ENCODE peak calls at places on chromosomes 2 and 18, in eight cellular contexts. Q, Z, T, L, J, I, B and K are unnamed samples.
A peak's percentile ranks its signal among the peaks of the same experiment; 100 is the strongest.

GRCh38 chr2:44652701-44653100 is 288.8 kb upstream of the SIX3 start:
- DNase-seq in Q (no peak), J (no peak), L (no peak), Z (no peak), B (no peak), T (no peak), I (no peak), K (no peak)

GRCh38 chr2:74201596-74201995 is 3.2 kb downstream of the MTHFD2 start:
- DNase-seq in Q (no peak), I (no peak), T (no peak), Z (no peak), L (no peak), J (no peak), B (no peak), K (no peak)

GRCh38 chr2:19435815-19436214 is 77.4 kb upstream of the OSR1 start:
- DNase-seq in J (no peak), T (no peak), Z (no peak), Q (no peak), L (no peak), B (no peak), I (no peak), K (no peak)

GRCh38 chr2:98348066-98348561 is 1.9 kb downstream of the CNGA3 start:
- DNase-seq in T (no peak), B (no peak), J (no peak), Z (no peak), Q (no peak), I (no peak), L (peak; percentile 17), K (no peak)

GRCh38 chr2:235146206-235146605 is 194.4 kb downstream of the SH3BP4 start:
- DNase-seq in L (no peak), Z (no peak), T (no peak), B (no peak), Q (no peak), I (no peak), J (no peak), K (no peak)

GRCh38 chr2:225920621-225921020 is 521.1 kb downstream of the NYAP2 start:
- DNase-seq in L (no peak), T (no peak), J (no peak), Z (no peak), Q (no peak), B (no peak), I (no peak), K (no peak)

GRCh38 chr18:34522627-34523026 is 187.5 kb upstream of the DTNA start:
- DNase-seq in Q (no peak), I (no peak), Z (no peak), B (no peak), T (no peak), J (no peak), L (peak; percentile 37), K (no peak)

GRCh38 chr2:75622500-75622899 is 24.1 kb upstream of the MRPL19 start:
- DNase-seq in L (no peak), I (no peak), T (no peak), Q (no peak), B (no peak), J (no peak), Z (no peak), K (no peak)

GRCh38 chr2:157788201-157788600 is 87.9 kb downstream of the ACVR1 start:
- DNase-seq in T (no peak), Q (no peak), Z (no peak), L (no peak), I (no peak), B (no peak), J (no peak), K (no peak)

GRCh38 chr18:64294967-64295366 is 146.1 kb upstream of the LINC00305 start:
- DNase-seq in Q (no peak), T (no peak), I (no peak), J (no peak), Z (no peak), L (no peak), B (no peak), K (no peak)

GRCh38 chr18:25873833-25874232 is 216.6 kb downstream of the SS18 start:
- DNase-seq in I (no peak), J (no peak), Q (no peak), L (no peak), T (no peak), B (no peak), Z (no peak), K (no peak)

GRCh38 chr18:42514522-42514921 is 559.5 kb downstream of the PIK3C3 start:
- DNase-seq in L (no peak), Z (no peak), Q (no peak), B (no peak), J (no peak), I (no peak), T (no peak), K (no peak)

GRCh38 chr18:79611040-79611681 is 68.4 kb upstream of the CTDP1 start:
- DNase-seq in I (peak; percentile 34), L (no peak), Z (peak; percentile 6), Q (no peak), B (no peak), J (no peak), T (peak; percentile 49), K (peak; percentile 75)

GRCh38 chr18:58526425-58527115 is 102.3 kb downstream of the ALPK2 start:
- DNase-seq in Z (no peak), J (no peak), B (no peak), L (no peak), T (no peak), Q (no peak), I (no peak), K (no peak)

GRCh38 chr2:15673919-15674636 is 82.4 kb downstream of the DDX1 start:
- DNase-seq in Q (no peak), B (no peak), L (no peak), T (no peak), I (peak; percentile 6), Z (peak; percentile 32), J (no peak), K (no peak)

GRCh38 chr2:144518744-144519596 is 949 bp downstream of the ZEB2 start:
- DNase-seq in Z (no peak), Q (no peak), T (no peak), B (no peak), J (no peak), L (no peak), I (no peak), K (no peak)